ENCODE peak calls at places on chromosomes 5 and 9, in six cellular contexts. N is GM20000, M is foreskin fibroblast, G is GM13977, B is neural crest cell, J is HCT116. S is an unnamed sample.

GRCh38 chr9:105330201-105330600 is 85.8 kb downstream of the SLC44A1 start:
- DNase-seq in N (no peak), M (no peak), G (no peak), B (no peak), J (no peak), S (no peak)

GRCh38 chr9:91771027-91771426 is 179.0 kb downstream of the ROR2 start:
- DNase-seq in N (no peak), M (peak; percentile 85), G (no peak), B (no peak), J (no peak), S (no peak)

GRCh38 chr5:2670856-2671404 is 80.5 kb downstream of the IRX2 start:
- DNase-seq in N (no peak), M (no peak), G (no peak), B (no peak), J (no peak), S (no peak)

GRCh38 chr5:167582263-167582662 is 709.2 kb upstream of the WWC1 start:
- DNase-seq in N (no peak), M (no peak), G (no peak), B (no peak), J (no peak), S (no peak)

GRCh38 chr5:121199238-121199999 is 652.3 kb upstream of the FTMT start:
- DNase-seq in N (no peak), M (peak; percentile 90), G (no peak), B (no peak), J (no peak), S (no peak)

GRCh38 chr5:90949469-90950358 is 391.1 kb downstream of the ADGRV1 start:
- DNase-seq in N (no peak), M (no peak), G (no peak), B (no peak), J (no peak), S (peak; percentile 32)

GRCh38 chr5:122430328-122430586 is 118.2 kb downstream of the SNCAIP start:
- DNase-seq in N (no peak), M (no peak), G (no peak), B (no peak), J (no peak), S (no peak)

GRCh38 chr9:108552459-108553040 is 303.2 kb downstream of the ACTL7B start:
- DNase-seq in N (no peak), M (no peak), G (no peak), B (no peak), J (peak; percentile 68), S (no peak)

GRCh38 chr5:62896121-62896893 is 317.7 kb downstream of the LRRC70 start:
- DNase-seq in N (no peak), M (no peak), G (no peak), B (no peak), J (no peak), S (no peak)

S was measured in GM12865.